ENCODE peak calls at places on chromosome 1, in four cellular contexts. Z is HCT116, D is K562, V is HepG2. T is an unnamed sample.

GRCh38 chr1:117633068-117633345 is 27.2 kb downstream of the TENT5C start:
- DNase-seq in Z (no peak), D (no peak), V (no peak), T (no peak)

GRCh38 chr1:180636138-180636537 is 4.3 kb downstream of the XPR1 start:
- DNase-seq in Z (no peak), D (no peak), V (no peak), T (no peak)

GRCh38 chr1:79353224-79353623 is 346.7 kb upstream of the ADGRL4 start:
- DNase-seq in Z (peak), D (no peak), V (peak), T (no peak)

GRCh38 chr1:119132179-119132578 is 8.3 kb downstream of the WARS2 start:
- DNase-seq in Z (no peak), D (no peak), V (no peak), T (no peak)

GRCh38 chr1:158951956-158952355 is 20.6 kb downstream of the PYHIN1 start:
- DNase-seq in Z (no peak), D (peak), V (no peak), T (no peak)

GRCh38 chr1:92934395-92935378 is 26.6 kb downstream of the DIPK1A start:
- DNase-seq in Z (no peak), D (no peak), V (no peak), T (no peak)

GRCh38 chr1:180912211-180912800 is 391 bp upstream of the KIAA1614 start:
- DNase-seq in Z (no peak), D (no peak), V (no peak), T (no peak)

GRCh38 chr1:23343246-23344110 is 606 bp downstream of the HNRNPR start:
- DNase-seq in Z (no peak), D (no peak), V (peak), T (peak)

GRCh38 chr1:235831148-235831547 is 35.6 kb downstream of the LYST start:
- DNase-seq in Z (no peak), D (no peak), V (no peak), T (no peak)

GRCh38 chr1:197841158-197841557 is 61.3 kb upstream of the C1orf53 start:
- DNase-seq in Z (no peak), D (no peak), V (peak), T (no peak)

GRCh38 chr1:208069908-208070307 is 159.0 kb upstream of the CD34 start:
- DNase-seq in Z (no peak), D (no peak), V (no peak), T (no peak)

GRCh38 chr1:173112129-173112528 is 61.4 kb upstream of the TNFSF18 start:
- DNase-seq in Z (no peak), D (no peak), V (no peak), T (no peak)

GRCh38 chr1:200342511-200343400 is 67.1 kb downstream of the ZNF281 start:
- DNase-seq in Z (no peak), D (no peak), V (no peak), T (no peak)

GRCh38 chr1:203174324-203174985 is 1.2 kb downstream of the MYBPH start:
- DNase-seq in Z (no peak), D (no peak), V (no peak), T (no peak)

GRCh38 chr1:167492509-167492910 is 25.8 kb downstream of the CD247 start:
- DNase-seq in Z (no peak), D (no peak), V (no peak), T (no peak)

GRCh38 chr1:39170731-39171375 is 33.6 kb upstream of the MACF1 start:
- DNase-seq in Z (no peak), D (no peak), V (no peak), T (no peak)

GRCh38 chr1:226100436-226101347 is 38.2 kb downstream of the H3-3A start:
- DNase-seq in Z (no peak), D (no peak), V (no peak), T (no peak)

GRCh38 chr1:110542730-110543129 is 23.8 kb upstream of the KCNA10 start:
- DNase-seq in Z (no peak), D (no peak), V (no peak), T (no peak)

GRCh38 chr1:211951856-211952255 is 83.5 kb downstream of the INTS7 start:
- DNase-seq in Z (peak), D (no peak), V (peak), T (peak)

GRCh38 chr1:219498666-219499065 is 114.2 kb downstream of the ZC3H11B start:
- DNase-seq in Z (no peak), D (no peak), V (no peak), T (no peak)
- TF ChIP-seq TCF7L2 in Z (no peak), D (no peak), V (no peak), T (no peak)

GRCh38 chr1:56080123-56080522 is 499.2 kb downstream of the PLPP3 start:
- DNase-seq in Z (no peak), D (no peak), V (no peak), T (no peak)

GRCh38 chr1:56077223-56077622 is 502.1 kb downstream of the PLPP3 start:
- DNase-seq in Z (no peak), D (no peak), V (no peak), T (no peak)

GRCh38 chr1:56084242-56084641 is 495.1 kb downstream of the PLPP3 start:
- DNase-seq in Z (no peak), D (no peak), V (no peak), T (no peak)

DNA sequence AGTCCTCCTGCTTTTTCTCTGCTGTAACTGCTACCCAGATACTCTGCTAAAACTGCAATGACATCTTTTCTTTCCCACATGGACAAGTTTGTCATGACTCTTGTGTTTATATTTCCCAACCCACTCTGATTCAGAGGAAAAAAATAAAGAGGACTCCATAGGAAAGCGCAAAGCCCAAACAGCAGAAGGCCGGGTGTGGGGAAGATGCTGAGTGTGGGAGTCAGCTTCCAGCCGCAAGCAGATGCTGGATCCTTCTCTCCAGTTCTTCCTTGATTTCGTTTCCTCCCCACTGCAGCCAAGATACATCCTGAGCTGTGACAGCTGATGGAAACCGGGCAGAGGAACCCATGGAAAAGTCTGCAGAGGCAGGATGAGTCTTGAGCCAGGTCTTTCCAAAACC is 498.2 kb downstream of the PLPP3 start:
- DNase-seq in Z (no peak), D (no peak), V (no peak), T (no peak)
- TF ChIP-seq TCF7L2 in Z (no peak), D (no peak), V (no peak), T (no peak)

GRCh38 chr1:4062041-4062440 is 162.0 kb upstream of the C1orf174 start:
- DNase-seq in Z (no peak), D (no peak), V (no peak), T (no peak)

GRCh38 chr1:4062992-4063391 is 162.9 kb upstream of the C1orf174 start:
- DNase-seq in Z (no peak), D (no peak), V (no peak), T (no peak)

GRCh38 chr1:4064150-4064889 is 164.2 kb upstream of the C1orf174 start:
- DNase-seq in Z (no peak), D (no peak), V (no peak), T (no peak)

GRCh38 chr1:4062560-4062959 is 162.5 kb upstream of the C1orf174 start:
- DNase-seq in Z (no peak), D (no peak), V (no peak), T (no peak)

GRCh38 chr1:4063516-4063915 is 163.4 kb upstream of the C1orf174 start:
- DNase-seq in Z (no peak), D (no peak), V (no peak), T (no peak)
- TF ChIP-seq TCF7L2 in Z (no peak), D (no peak), V (no peak), T (no peak)

DNA sequence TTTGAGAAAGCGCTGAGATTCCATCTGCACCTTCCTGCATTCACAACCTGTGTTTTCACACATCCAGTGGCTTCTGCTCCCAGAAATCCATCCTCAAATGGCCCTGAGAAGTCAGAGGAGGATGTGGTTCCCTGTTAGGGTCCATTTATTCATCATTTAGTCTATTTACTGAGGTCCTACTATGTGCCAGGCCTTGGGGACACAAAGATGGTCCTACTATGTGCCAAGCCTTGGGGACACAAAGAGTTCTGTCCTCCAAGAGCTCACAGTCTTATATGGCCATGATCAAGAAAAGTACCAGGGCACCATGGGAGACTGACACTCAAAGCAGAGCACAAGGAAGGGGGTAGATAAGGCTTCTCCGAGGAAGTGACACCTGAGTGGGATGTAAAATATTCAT is 147.1 kb upstream of the ATP1B1 start:
- DNase-seq in Z (no peak), D (no peak), V (no peak), T (no peak)
- TF ChIP-seq TCF7L2 in Z (no peak), D (no peak), V (no peak), T (no peak)

DNA sequence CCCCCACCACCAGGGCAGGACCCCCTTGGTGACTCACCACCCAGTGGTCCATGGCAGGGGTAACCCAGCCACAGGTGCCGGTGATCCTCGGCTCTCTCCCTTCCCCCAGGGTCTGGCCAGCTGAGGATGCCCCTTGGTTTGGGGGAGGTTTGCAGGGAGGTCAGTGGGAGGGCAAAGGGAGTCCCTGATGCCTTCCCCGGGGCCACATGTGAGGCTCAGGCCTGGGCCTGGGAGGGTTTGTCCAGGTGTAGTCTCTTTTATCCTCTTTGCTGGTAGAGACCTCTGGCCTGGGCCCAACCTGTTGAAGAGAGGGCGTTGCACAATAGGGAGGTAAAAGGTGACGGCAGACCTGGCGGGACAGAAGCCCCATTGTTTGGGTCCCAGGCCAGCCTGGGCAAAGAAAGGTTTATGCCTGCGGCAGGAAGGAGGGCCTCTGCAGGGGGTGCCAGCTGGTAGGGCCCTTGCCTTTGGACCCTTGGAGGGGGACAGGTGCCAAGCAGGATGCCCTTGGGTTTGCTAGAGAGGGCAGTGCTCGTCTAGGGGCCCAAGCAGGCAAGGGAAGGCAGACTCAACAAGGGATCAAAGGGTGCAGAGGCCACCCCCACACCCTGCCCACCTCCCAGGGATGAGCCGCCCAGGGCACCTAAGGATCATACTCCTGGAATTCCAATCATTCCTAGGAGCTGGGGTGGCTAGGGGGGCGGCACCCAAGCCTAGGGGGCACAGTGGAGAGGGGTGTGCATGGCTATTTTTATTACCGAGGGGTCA is 758 bp upstream of the TINAGL1 start:
- DNase-seq in Z (peak), D (peak), V (peak), T (no peak)
- TF ChIP-seq TCF7L2 in Z (peak), D (no peak), V (no peak), T (peak)

DNA sequence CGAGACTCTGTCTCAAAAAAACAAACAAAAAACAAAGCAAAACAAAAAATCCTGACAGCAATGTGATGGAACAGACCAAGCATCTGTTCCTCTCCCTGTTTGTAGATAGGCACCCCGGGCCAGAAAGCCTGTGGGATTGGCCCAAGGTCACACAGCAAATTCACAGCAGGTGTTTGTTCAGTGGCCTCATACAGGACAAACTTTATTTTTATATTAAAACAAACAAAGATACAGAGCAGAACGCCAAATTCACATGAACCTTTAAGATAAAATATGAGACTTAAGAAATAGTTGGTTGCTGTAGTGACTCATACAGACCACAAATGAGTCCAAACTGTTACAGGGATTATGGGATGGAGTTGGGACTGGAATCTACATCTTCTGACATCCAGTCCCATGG is 2.3 kb upstream of the CELA2A start:
- DNase-seq in Z (no peak), D (no peak), V (no peak), T (no peak)
- TF ChIP-seq TCF7L2 in Z (no peak), D (no peak), V (no peak), T (no peak)

T was measured in Panc1.